ENCODE peak calls at places on chromosomes 2 and 18, in four cellular contexts. Q is activated T-cell treated with anti-CD3 and anti-CD28 coated beads, Interleukin-2, amount 50 U/mL, for 72 hours; C is cardiac muscle cell; G is AG08396. I is an unnamed sample.

GRCh38 chr2:164903944-164904343 is 51.4 kb downstream of the SLC38A11 start:
- DNase-seq in G (no peak), C (no peak), Q (no peak), I (no peak)

GRCh38 chr18:57854726-57855125 is 51.6 kb upstream of the ATP8B1 start:
- DNase-seq in Q (no peak), C (no peak), G (no peak), I (no peak)

GRCh38 chr2:119148082-119148715 is 10.4 kb downstream of the C1QL2 start:
- DNase-seq in Q (no peak), G (no peak), C (no peak), I (no peak)

GRCh38 chr2:214265991-214266489 is 144.8 kb upstream of the VWC2L start:
- DNase-seq in Q (no peak), G (peak; percentile 5), C (no peak), I (no peak)

GRCh38 chr2:72719416-72719815 is 106.4 kb downstream of the EXOC6B start:
- DNase-seq in Q (no peak), G (no peak), C (peak; percentile 42), I (no peak)

GRCh38 chr2:237791977-237792727 is 6.4 kb upstream of the RBM44 start:
- DNase-seq in C (no peak), G (peak; percentile 13), Q (no peak), I (no peak)

GRCh38 chr2:240235811-240236210 is 95.4 kb upstream of the OTOS start:
- DNase-seq in Q (no peak), C (no peak), G (no peak), I (no peak)

GRCh38 chr2:134275058-134275862 is 21.4 kb downstream of the MGAT5 start:
- DNase-seq in C (no peak), Q (no peak), G (no peak), I (no peak)

GRCh38 chr2:159151198-159152118 is 135.0 kb downstream of the WDSUB1 start:
- DNase-seq in Q (no peak), C (no peak), G (no peak), I (no peak)

GRCh38 chr18:32262092-32262491 is 72.3 kb downstream of the MEP1B start:
- DNase-seq in G (no peak), C (no peak), Q (no peak), I (no peak)

GRCh38 chr2:99998981-99999380 is 143.4 kb downstream of the AFF3 start:
- DNase-seq in C (no peak), G (no peak), Q (no peak), I (no peak)

GRCh38 chr2:30217644-30218361 is 13.5 kb upstream of the LBH start:
- DNase-seq in Q (no peak), C (no peak), G (no peak), I (no peak)

GRCh38 chr2:241798081-241798630 is 10.8 kb upstream of the NEU4 start:
- DNase-seq in G (peak; percentile 16), C (no peak), Q (no peak), I (peak; percentile 72)

GRCh38 chr18:54957295-54957694 is 2.0 kb downstream of the CCDC68 start:
- DNase-seq in Q (no peak), C (no peak), G (no peak), I (peak; percentile 11)

GRCh38 chr2:134021830-134022524 is 231.9 kb upstream of the MGAT5 start:
- DNase-seq in G (no peak), Q (peak; percentile 8), C (no peak), I (no peak)

GRCh38 chr2:160477032-160477431 is 16.6 kb downstream of the RBMS1 start:
- DNase-seq in C (no peak), G (no peak), Q (no peak), I (no peak)

GRCh38 chr2:11340717-11341116 is 3.7 kb downstream of the ROCK2 start:
- DNase-seq in G (no peak), C (no peak), Q (no peak), I (no peak)

GRCh38 chr2:8574196-8575010 is 107.5 kb upstream of the ID2 start:
- DNase-seq in G (peak; percentile 65), Q (no peak), C (no peak), I (no peak)

GRCh38 chr2:229578052-229578846 is 136.1 kb downstream of the DNER start:
- DNase-seq in G (no peak), Q (no peak), C (no peak), I (no peak)

GRCh38 chr2:51706220-51706619 is 674.3 kb upstream of the NRXN1 start:
- DNase-seq in G (no peak), Q (no peak), C (no peak), I (no peak)

GRCh38 chr2:30113617-30114293 is 33.1 kb upstream of the YPEL5 start:
- DNase-seq in Q (no peak), G (peak; percentile 86), C (no peak), I (no peak)

GRCh38 chr18:73660931-73661330 is 486.7 kb downstream of the FBXO15 start:
- DNase-seq in Q (no peak), C (no peak), G (no peak), I (no peak)

GRCh38 chr2:132715986-132716385 is 46.0 kb upstream of the LYPD1 start:
- DNase-seq in Q (no peak), G (peak; percentile 13), C (no peak), I (no peak)

GRCh38 chr2:237735762-237736161 is 62.8 kb upstream of the RBM44 start:
- DNase-seq in Q (no peak), C (no peak), G (no peak), I (no peak)

GRCh38 chr18:34639662-34640061 is 70.4 kb upstream of the DTNA start:
- DNase-seq in G (no peak), Q (no peak), C (no peak), I (no peak)

GRCh38 chr2:71863338-71863737 is 284.3 kb downstream of the CYP26B1 start:
- DNase-seq in Q (no peak), G (no peak), C (no peak), I (no peak)

GRCh38 chr2:109238580-109238979 is 109.6 kb downstream of the SH3RF3 start:
- DNase-seq in C (no peak), G (peak; percentile 77), Q (peak; percentile 44), I (no peak)

I was measured in SK-N-DZ.